ENCODE peak calls at places on chromosomes 11 and 22, in six cellular contexts. A is body of pancreas, O is IMR-90, K is A549, Z is uterus, U is right lobe of liver. X is an unnamed sample.

GRCh38 chr11:36156486-36157150 is 132.6 kb downstream of the COMMD9 start:
- DNase-seq in A (no peak), O (peak), K (no peak), Z (peak), U (no peak), X (no peak)

GRCh38 chr22:37496651-37497599 is 10.7 kb upstream of the MFNG start:
- DNase-seq in A (no peak), O (peak), K (peak), Z (no peak), U (no peak), X (peak)

GRCh38 chr11:69636512-69636866 is 4.5 kb upstream of the CCND1 start:
- DNase-seq in A (peak), O (peak), K (peak), Z (no peak), U (peak), X (no peak)

GRCh38 chr22:37806409-37807338 is 1.1 kb upstream of the GCAT start:
- DNase-seq in A (peak), O (peak), K (no peak), Z (peak), U (no peak), X (no peak)

GRCh38 chr11:19323502-19323901 is 82.8 kb upstream of the E2F8 start:
- DNase-seq in A (no peak), O (no peak), K (no peak), Z (no peak), U (no peak), X (no peak)

GRCh38 chr11:2419638-2420501 is 19.3 kb downstream of the TSSC4 start:
- DNase-seq in A (peak), O (peak), K (peak), Z (peak), U (peak), X (peak)

GRCh38 chr11:45180888-45181594 is 34.6 kb downstream of the PRDM11 start:
- DNase-seq in A (peak), O (peak), K (peak), Z (peak), U (no peak), X (peak)

GRCh38 chr22:42553475-42554361 is at the start of gene SERHL2:
- DNase-seq in A (peak), O (peak), K (peak), Z (peak), U (peak), X (peak)

GRCh38 chr11:126355324-126355925 is at the start of gene ST3GAL4:
- DNase-seq in A (peak), O (peak), K (peak), Z (peak), U (peak), X (peak)

GRCh38 chr11:131977854-131978253 is 607.4 kb downstream of the NTM start:
- DNase-seq in A (no peak), O (peak), K (no peak), Z (no peak), U (no peak), X (peak)

GRCh38 chr22:32649515-32650200 is 151.8 kb upstream of the TIMP3 start:
- DNase-seq in A (no peak), O (peak), K (no peak), Z (peak), U (no peak), X (no peak)

GRCh38 chr22:32646476-32646875 is 155.0 kb upstream of the TIMP3 start:
- DNase-seq in A (no peak), O (no peak), K (no peak), Z (no peak), U (no peak), X (no peak)

GRCh38 chr22:32643246-32643645 is 158.3 kb upstream of the TIMP3 start:
- DNase-seq in A (no peak), O (no peak), K (no peak), Z (no peak), U (no peak), X (no peak)

GRCh38 chr22:32648486-32648885 is 153.0 kb upstream of the TIMP3 start:
- DNase-seq in A (no peak), O (no peak), K (no peak), Z (no peak), U (no peak), X (no peak)

GRCh38 chr22:32644252-32645100 is 157.0 kb upstream of the TIMP3 start:
- DNase-seq in A (peak), O (peak), K (no peak), Z (peak), U (peak), X (no peak)
- TF ChIP-seq POLR2A in A (no peak), O (no peak), K (no peak), Z (no peak), U (peak), X (no peak)

DNA sequence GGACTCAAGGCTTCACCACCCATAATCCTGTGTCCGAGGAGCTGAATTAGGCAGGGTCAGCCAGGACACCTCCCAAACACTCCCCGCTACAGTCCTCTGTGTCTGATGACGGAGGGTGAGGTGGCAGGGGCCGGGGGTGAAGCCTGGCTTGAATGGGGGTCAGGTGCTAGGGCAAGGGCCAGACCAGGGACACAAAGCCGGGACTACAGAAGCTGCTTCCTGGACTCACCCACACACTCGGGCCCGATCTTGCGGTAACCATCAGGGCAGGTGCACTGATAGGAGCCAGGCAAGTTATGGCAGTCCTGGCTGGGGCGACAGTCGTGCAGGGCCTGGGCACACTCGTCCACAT is 2.3 kb downstream of the EFEMP2 start:
- DNase-seq in A (no peak), O (no peak), K (no peak), Z (no peak), U (peak), X (no peak)
- TF ChIP-seq POLR2A in A (no peak), O (no peak), K (no peak), Z (no peak), U (no peak), X (no peak)

DNA sequence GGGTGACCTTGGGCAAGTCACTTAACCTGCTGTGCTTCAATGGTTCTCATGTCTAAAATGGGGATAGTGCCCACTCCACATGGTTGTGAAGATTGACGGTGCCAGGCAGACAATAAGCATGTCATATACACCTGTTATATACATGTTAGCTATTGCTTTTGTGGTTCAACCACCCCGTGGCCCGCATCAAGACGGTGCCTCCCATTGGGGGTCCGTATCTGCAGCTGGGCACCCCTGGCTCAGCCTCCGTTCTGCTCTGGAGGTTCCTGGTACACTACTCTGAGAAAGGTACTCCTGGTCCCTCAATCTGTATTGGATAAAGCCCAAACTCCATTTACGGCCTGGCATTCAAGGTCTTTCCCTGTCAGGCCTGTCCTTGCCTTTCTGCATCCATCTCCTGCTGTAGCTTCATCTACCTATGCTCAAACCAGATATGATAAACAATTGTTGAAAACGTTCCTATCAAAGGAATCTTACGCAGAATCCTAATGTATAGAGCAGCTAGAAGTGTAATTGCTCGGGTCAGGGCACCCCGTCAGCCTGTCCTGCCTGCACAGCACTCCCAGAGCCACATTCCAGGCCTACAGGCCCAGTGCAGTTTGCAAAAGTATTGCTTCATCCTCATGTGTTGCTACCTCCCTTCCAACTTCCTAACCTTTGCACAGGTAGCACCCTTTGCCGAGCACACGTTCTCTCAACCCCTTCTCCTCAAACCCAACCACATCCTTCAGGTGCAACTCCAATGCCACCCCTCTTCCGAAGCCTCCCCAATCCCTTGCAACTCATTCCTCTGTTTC is 194.9 kb downstream of the BCR start:
- DNase-seq in A (no peak), O (no peak), K (no peak), Z (no peak), U (no peak), X (no peak)
- TF ChIP-seq POLR2A in A (no peak), O (no peak), K (no peak), Z (no peak), U (no peak), X (no peak)

DNA sequence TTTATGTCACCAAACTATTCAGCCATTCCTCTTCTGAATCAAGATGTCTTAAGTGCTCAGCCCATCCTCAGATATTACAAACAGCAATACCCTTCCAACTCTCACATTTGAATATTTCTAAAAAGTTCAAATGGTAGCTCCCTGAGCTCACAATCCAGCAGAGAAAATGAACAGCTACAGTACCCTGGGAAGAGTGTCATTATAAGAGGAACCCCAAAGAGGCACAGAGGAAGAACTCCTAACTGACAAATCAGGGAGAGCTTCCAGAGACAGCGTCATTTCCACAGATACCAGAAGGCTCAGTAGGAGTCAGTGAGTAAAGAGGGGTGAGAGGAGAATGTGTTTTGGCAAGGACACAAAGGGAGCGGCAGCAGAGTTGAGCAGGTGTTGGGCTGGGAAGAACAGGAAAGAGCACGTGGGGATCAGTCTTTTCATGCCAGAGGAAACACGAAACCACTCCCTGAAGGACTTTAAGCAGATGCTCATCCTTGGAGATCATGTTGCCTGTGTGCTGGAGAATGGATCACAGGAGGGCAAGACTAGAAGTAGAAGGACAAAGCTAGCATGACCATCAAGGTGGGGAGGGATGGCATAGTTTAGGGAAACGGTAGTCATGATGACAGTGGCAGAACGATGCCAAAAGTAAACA is 4.3 kb downstream of the CLTCL1 start:
- DNase-seq in A (no peak), O (peak), K (no peak), Z (no peak), U (no peak), X (no peak)
- TF ChIP-seq POLR2A in A (no peak), O (no peak), K (no peak), Z (no peak), U (no peak), X (no peak)

DNA sequence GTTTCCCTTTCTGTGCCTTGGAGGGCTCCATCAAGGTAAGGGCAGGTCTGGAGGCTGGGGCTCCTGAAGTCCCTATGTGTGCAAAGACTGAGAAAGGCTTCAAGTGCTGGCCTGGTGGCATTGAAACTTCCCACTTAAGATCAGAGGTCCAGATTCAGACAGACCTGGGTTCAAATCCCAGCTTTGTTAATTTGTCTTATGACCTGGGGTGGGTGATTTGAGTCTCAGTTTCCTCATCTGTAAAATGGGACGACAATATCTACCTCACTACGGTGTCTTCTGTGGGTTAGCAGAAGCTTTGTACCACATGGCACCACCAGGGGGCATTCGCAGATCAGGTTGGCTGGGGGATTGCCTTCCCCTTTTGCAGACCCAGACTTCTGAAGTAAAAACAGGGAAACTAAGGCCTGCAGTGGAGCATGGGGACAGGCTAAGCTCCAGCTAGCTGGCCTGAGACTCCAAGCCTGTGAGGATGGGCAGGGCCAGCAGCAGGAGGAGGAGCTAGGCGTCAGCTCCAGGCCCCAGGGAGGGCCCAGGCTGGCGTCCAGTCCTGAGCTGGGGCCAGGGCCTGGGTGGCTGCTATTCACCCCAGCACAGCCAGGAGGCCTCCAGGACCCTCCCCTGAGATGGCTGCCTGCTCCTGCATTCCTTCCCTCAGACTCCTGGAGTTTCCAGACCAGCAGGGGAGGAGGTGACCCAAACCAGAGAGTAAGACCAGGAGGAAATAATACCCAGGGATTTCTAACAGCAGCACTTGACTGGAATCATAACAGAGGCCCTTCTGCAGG is 1.5 kb downstream of the CASTOR1 start:
- DNase-seq in A (peak), O (peak), K (peak), Z (peak), U (peak), X (peak)
- TF ChIP-seq POLR2A in A (no peak), O (peak), K (peak), Z (peak), U (peak), X (no peak)

DNA sequence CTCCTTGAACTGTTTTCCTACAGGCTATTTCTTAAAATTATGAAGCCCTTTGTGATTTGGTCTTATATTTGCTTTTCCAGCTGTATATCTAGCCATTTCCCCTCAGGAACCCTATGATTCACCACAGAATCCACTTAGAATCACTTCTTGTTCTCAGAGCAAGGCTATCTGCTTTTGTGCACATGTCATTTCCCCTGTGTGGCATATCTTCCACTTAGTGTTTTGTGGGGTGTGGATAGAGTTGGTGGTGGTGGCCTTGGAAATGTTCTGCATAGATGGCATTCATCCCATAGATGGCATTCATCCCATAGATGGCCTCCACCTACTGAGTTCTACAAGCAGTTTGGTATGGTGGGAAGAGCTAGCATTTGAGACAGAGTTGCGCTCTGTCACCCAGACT is 44.7 kb downstream of the SWAP70 start:
- DNase-seq in A (no peak), O (peak), K (no peak), Z (no peak), U (no peak), X (no peak)
- TF ChIP-seq POLR2A in A (no peak), O (no peak), K (no peak), Z (no peak), U (no peak), X (no peak)

GRCh38 chr11:134153147-134153905 is 70.4 kb downstream of the NCAPD3 start:
- DNase-seq in A (no peak), O (no peak), K (no peak), Z (no peak), U (no peak), X (no peak)
- TF ChIP-seq POLR2A in A (no peak), O (no peak), K (no peak), Z (no peak), U (no peak), X (no peak)